ENCODE peak calls at places on chromosomes 13 and 19, in seven cellular contexts. One of them, this sample, is unnamed.

GRCh38 chr19:17673937-17674799 is 14.0 kb downstream of the UNC13A start:
- DNase-seq in activated CD4-positive, CD25-positive, alpha-beta regulatory T cell: no peak
- DNase-seq in lung: no peak
- DNase-seq in osteocyte: no peak
- DNase-seq in amniotic stem cell: no peak
- DNase-seq in endothelial cell of umbilical vein: no peak
- DNase-seq in ovary: no peak
- DNase-seq in this sample: no peak

GRCh38 chr13:105925496-105925895 is 610.0 kb downstream of the EFNB2 start:
- DNase-seq in amniotic stem cell: no peak
- DNase-seq in lung: no peak
- DNase-seq in activated CD4-positive, CD25-positive, alpha-beta regulatory T cell: no peak
- DNase-seq in endothelial cell of umbilical vein: no peak
- DNase-seq in ovary: no peak
- DNase-seq in osteocyte: no peak
- DNase-seq in this sample: no peak

GRCh38 chr13:50543767-50544166 is 299.7 kb downstream of the DLEU7 start:
- DNase-seq in lung: no peak
- DNase-seq in amniotic stem cell: peak
- DNase-seq in osteocyte: no peak
- DNase-seq in activated CD4-positive, CD25-positive, alpha-beta regulatory T cell: no peak
- DNase-seq in endothelial cell of umbilical vein: no peak
- DNase-seq in ovary: no peak
- DNase-seq in this sample: no peak

GRCh38 chr19:16890461-16891184 is 1.8 kb downstream of the F2RL3 start:
- DNase-seq in osteocyte: no peak
- DNase-seq in amniotic stem cell: no peak
- DNase-seq in endothelial cell of umbilical vein: no peak
- DNase-seq in lung: no peak
- DNase-seq in ovary: no peak
- DNase-seq in activated CD4-positive, CD25-positive, alpha-beta regulatory T cell: no peak
- DNase-seq in this sample: no peak

GRCh38 chr13:75357576-75358295 is 124.2 kb downstream of the TBC1D4 start:
- DNase-seq in osteocyte: no peak
- DNase-seq in amniotic stem cell: peak
- DNase-seq in endothelial cell of umbilical vein: peak
- DNase-seq in activated CD4-positive, CD25-positive, alpha-beta regulatory T cell: peak
- DNase-seq in lung: no peak
- DNase-seq in ovary: no peak
- DNase-seq in this sample: no peak

GRCh38 chr19:42246869-42247630 is 4.6 kb upstream of the GSK3A start:
- DNase-seq in ovary: peak
- DNase-seq in osteocyte: no peak
- DNase-seq in lung: no peak
- DNase-seq in amniotic stem cell: no peak
- DNase-seq in activated CD4-positive, CD25-positive, alpha-beta regulatory T cell: no peak
- DNase-seq in endothelial cell of umbilical vein: no peak
- DNase-seq in this sample: peak

GRCh38 chr19:4354897-4355296 is 11.5 kb downstream of the MPND start:
- DNase-seq in osteocyte: peak
- DNase-seq in activated CD4-positive, CD25-positive, alpha-beta regulatory T cell: no peak
- DNase-seq in ovary: no peak
- DNase-seq in lung: no peak
- DNase-seq in amniotic stem cell: no peak
- DNase-seq in endothelial cell of umbilical vein: no peak
- DNase-seq in this sample: no peak

GRCh38 chr13:50299546-50300249 is 284.5 kb downstream of the KCNRG start:
- DNase-seq in lung: no peak
- DNase-seq in amniotic stem cell: no peak
- DNase-seq in endothelial cell of umbilical vein: no peak
- DNase-seq in activated CD4-positive, CD25-positive, alpha-beta regulatory T cell: no peak
- DNase-seq in ovary: no peak
- DNase-seq in osteocyte: no peak
- DNase-seq in this sample: no peak

GRCh38 chr13:38494445-38494844 is 144.8 kb downstream of the UFM1 start:
- DNase-seq in endothelial cell of umbilical vein: no peak
- DNase-seq in osteocyte: no peak
- DNase-seq in ovary: no peak
- DNase-seq in lung: no peak
- DNase-seq in activated CD4-positive, CD25-positive, alpha-beta regulatory T cell: no peak
- DNase-seq in amniotic stem cell: no peak
- DNase-seq in this sample: no peak

This sample was measured in esophagus muscularis mucosa.